ENCODE peak calls at places on chromosomes 6 and 20, in seven cellular contexts. One of them, this sample, is unnamed.
A peak's percentile ranks its signal among the peaks of the same experiment; 100 is the strongest.

GRCh38 chr20:51037499-51038110 is 14.7 kb upstream of the KCNG1 start:
- DNase-seq in stomach: no peak
- DNase-seq in mammary epithelial cell: no peak
- DNase-seq in PC-9: no peak
- DNase-seq in left lung: no peak
- DNase-seq in neural progenitor cell: no peak
- DNase-seq in Panc1: no peak
- DNase-seq in this sample: no peak

GRCh38 chr6:168217216-168217879 is 102.2 kb downstream of the DACT2 start:
- DNase-seq in stomach: no peak
- DNase-seq in mammary epithelial cell: no peak
- DNase-seq in PC-9: no peak
- DNase-seq in left lung: no peak
- DNase-seq in neural progenitor cell: no peak
- DNase-seq in Panc1: no peak
- DNase-seq in this sample: no peak

GRCh38 chr6:52390361-52390727 is 28.4 kb downstream of the PAQR8 start:
- DNase-seq in stomach: no peak
- DNase-seq in mammary epithelial cell: peak; percentile 73
- DNase-seq in PC-9: peak; percentile 29
- DNase-seq in left lung: no peak
- DNase-seq in neural progenitor cell: no peak
- DNase-seq in Panc1: no peak
- DNase-seq in this sample: no peak

GRCh38 chr6:131898718-131899117 is 52.5 kb downstream of the CCN2 start:
- DNase-seq in stomach: no peak
- DNase-seq in mammary epithelial cell: no peak
- DNase-seq in PC-9: no peak
- DNase-seq in left lung: no peak
- DNase-seq in neural progenitor cell: no peak
- DNase-seq in Panc1: no peak
- DNase-seq in this sample: no peak

GRCh38 chr6:32298632-32299336 is 72.9 kb downstream of the TSBP1 start:
- DNase-seq in stomach: no peak
- DNase-seq in mammary epithelial cell: no peak
- DNase-seq in PC-9: no peak
- DNase-seq in left lung: no peak
- DNase-seq in neural progenitor cell: no peak
- DNase-seq in Panc1: peak; percentile 38
- DNase-seq in this sample: no peak

GRCh38 chr6:136510782-136511181 is 39.4 kb downstream of the MAP7 start:
- DNase-seq in stomach: no peak
- DNase-seq in mammary epithelial cell: peak; percentile 81
- DNase-seq in PC-9: no peak
- DNase-seq in left lung: no peak
- DNase-seq in neural progenitor cell: no peak
- DNase-seq in Panc1: no peak
- DNase-seq in this sample: no peak

GRCh38 chr20:7195704-7196103 is 428.2 kb downstream of the BMP2 start:
- DNase-seq in stomach: no peak
- DNase-seq in mammary epithelial cell: peak; percentile 90
- DNase-seq in PC-9: no peak
- DNase-seq in left lung: no peak
- DNase-seq in neural progenitor cell: no peak
- DNase-seq in Panc1: peak; percentile 42
- DNase-seq in this sample: no peak

GRCh38 chr6:42302441-42302840 is 84.8 kb upstream of the MRPS10 start:
- DNase-seq in stomach: no peak
- DNase-seq in mammary epithelial cell: no peak
- DNase-seq in PC-9: no peak
- DNase-seq in left lung: no peak
- DNase-seq in neural progenitor cell: no peak
- DNase-seq in Panc1: no peak
- DNase-seq in this sample: no peak

GRCh38 chr20:768426-768978 is at the start of gene SLC52A3:
- DNase-seq in stomach: peak; percentile 89
- DNase-seq in mammary epithelial cell: peak; percentile 20
- DNase-seq in PC-9: peak; percentile 94
- DNase-seq in left lung: peak; percentile 69
- DNase-seq in neural progenitor cell: peak; percentile 51
- DNase-seq in Panc1: no peak
- DNase-seq in this sample: peak; percentile 31

GRCh38 chr20:44437497-44437896 is 38.2 kb upstream of the TTPAL start:
- DNase-seq in stomach: no peak
- DNase-seq in mammary epithelial cell: no peak
- DNase-seq in PC-9: no peak
- DNase-seq in left lung: no peak
- DNase-seq in neural progenitor cell: no peak
- DNase-seq in Panc1: no peak
- DNase-seq in this sample: no peak

GRCh38 chr6:152848919-152849318 is 98.3 kb downstream of the VIP start:
- DNase-seq in stomach: no peak
- DNase-seq in mammary epithelial cell: no peak
- DNase-seq in PC-9: no peak
- DNase-seq in left lung: no peak
- DNase-seq in neural progenitor cell: no peak
- DNase-seq in Panc1: no peak
- DNase-seq in this sample: no peak
- H3K4me3 ChIP-seq in stomach: no peak overlapping the region
- H3K4me3 ChIP-seq in mammary epithelial cell: no peak overlapping the region
- H3K4me3 ChIP-seq in PC-9: no peak overlapping the region
- H3K4me3 ChIP-seq in left lung: no peak overlapping the region
- H3K4me3 ChIP-seq in neural progenitor cell: no peak overlapping the region
- H3K4me3 ChIP-seq in Panc1: no peak overlapping the region
- H3K4me3 ChIP-seq in this sample: no peak overlapping the region

GRCh38 chr6:129607581-129608186 is 102.3 kb downstream of the ARHGAP18 start:
- DNase-seq in stomach: no peak
- DNase-seq in mammary epithelial cell: no peak
- DNase-seq in PC-9: no peak
- DNase-seq in left lung: no peak
- DNase-seq in neural progenitor cell: peak; percentile 18
- DNase-seq in Panc1: no peak
- DNase-seq in this sample: no peak

GRCh38 chr6:129605095-129605494 is 104.9 kb downstream of the ARHGAP18 start:
- DNase-seq in stomach: no peak
- DNase-seq in mammary epithelial cell: no peak
- DNase-seq in PC-9: no peak
- DNase-seq in left lung: no peak
- DNase-seq in neural progenitor cell: no peak
- DNase-seq in Panc1: no peak
- DNase-seq in this sample: no peak

GRCh38 chr6:129606664-129607063 is 103.3 kb downstream of the ARHGAP18 start:
- DNase-seq in stomach: no peak
- DNase-seq in mammary epithelial cell: no peak
- DNase-seq in PC-9: no peak
- DNase-seq in left lung: no peak
- DNase-seq in neural progenitor cell: no peak
- DNase-seq in Panc1: no peak
- DNase-seq in this sample: no peak

GRCh38 chr6:129604321-129604720 is 105.7 kb downstream of the ARHGAP18 start:
- DNase-seq in stomach: no peak
- DNase-seq in mammary epithelial cell: no peak
- DNase-seq in PC-9: no peak
- DNase-seq in left lung: no peak
- DNase-seq in neural progenitor cell: no peak
- DNase-seq in Panc1: no peak
- DNase-seq in this sample: no peak

GRCh38 chr6:129605962-129606361 is 104.0 kb downstream of the ARHGAP18 start:
- DNase-seq in stomach: no peak
- DNase-seq in mammary epithelial cell: no peak
- DNase-seq in PC-9: no peak
- DNase-seq in left lung: no peak
- DNase-seq in neural progenitor cell: no peak
- DNase-seq in Panc1: no peak
- DNase-seq in this sample: no peak
- TF ChIP-seq CTCF in stomach: no peak
- TF ChIP-seq CTCF in mammary epithelial cell: no peak
- TF ChIP-seq CTCF in PC-9: no peak
- TF ChIP-seq CTCF in left lung: no peak
- TF ChIP-seq CTCF in neural progenitor cell: no peak
- TF ChIP-seq CTCF in Panc1: no peak
- TF ChIP-seq CTCF in this sample: no peak

GRCh38 chr6:7242835-7243187 is 70.2 kb downstream of the SSR1 start:
- DNase-seq in stomach: no peak
- DNase-seq in mammary epithelial cell: no peak
- DNase-seq in PC-9: no peak
- DNase-seq in left lung: no peak
- DNase-seq in neural progenitor cell: no peak
- DNase-seq in Panc1: no peak
- DNase-seq in this sample: no peak

GRCh38 chr6:7240351-7240750 is 72.6 kb downstream of the SSR1 start:
- DNase-seq in stomach: no peak
- DNase-seq in mammary epithelial cell: no peak
- DNase-seq in PC-9: no peak
- DNase-seq in left lung: peak; percentile 18
- DNase-seq in neural progenitor cell: no peak
- DNase-seq in Panc1: no peak
- DNase-seq in this sample: no peak

GRCh38 chr6:7243188-7243942 is 69.6 kb downstream of the SSR1 start:
- DNase-seq in stomach: no peak
- DNase-seq in mammary epithelial cell: peak; percentile 44
- DNase-seq in PC-9: peak; percentile 53
- DNase-seq in left lung: no peak
- DNase-seq in neural progenitor cell: peak; percentile 83
- DNase-seq in Panc1: peak; percentile 38
- DNase-seq in this sample: no peak

GRCh38 chr6:7241160-7241559 is 71.8 kb downstream of the SSR1 start:
- DNase-seq in stomach: peak; percentile 66
- DNase-seq in mammary epithelial cell: no peak
- DNase-seq in PC-9: no peak
- DNase-seq in left lung: no peak
- DNase-seq in neural progenitor cell: no peak
- DNase-seq in Panc1: no peak
- DNase-seq in this sample: no peak

GRCh38 chr6:7241709-7242645 is 71.0 kb downstream of the SSR1 start:
- DNase-seq in stomach: peak; percentile 70
- DNase-seq in mammary epithelial cell: no peak
- DNase-seq in PC-9: no peak
- DNase-seq in left lung: no peak
- DNase-seq in neural progenitor cell: peak; percentile 27
- DNase-seq in Panc1: no peak
- DNase-seq in this sample: no peak
- H3K27ac ChIP-seq in stomach: peak overlapping the region; percentile 81
- H3K27ac ChIP-seq in mammary epithelial cell: no peak overlapping the region
- H3K27ac ChIP-seq in PC-9: peak overlapping the region; percentile 62
- H3K27ac ChIP-seq in left lung: peak overlapping the region; percentile 41
- H3K27ac ChIP-seq in neural progenitor cell: no peak overlapping the region
- H3K27ac ChIP-seq in Panc1: no peak overlapping the region
- H3K27ac ChIP-seq in this sample: no peak overlapping the region

GRCh38 chr6:8110117-8110721 is 7.9 kb upstream of the EEF1E1 start:
- DNase-seq in stomach: no peak
- DNase-seq in mammary epithelial cell: no peak
- DNase-seq in PC-9: no peak
- DNase-seq in left lung: no peak
- DNase-seq in neural progenitor cell: no peak
- DNase-seq in Panc1: no peak
- DNase-seq in this sample: no peak

GRCh38 chr6:8113260-8113659 is 10.9 kb upstream of the EEF1E1 start:
- DNase-seq in stomach: no peak
- DNase-seq in mammary epithelial cell: no peak
- DNase-seq in PC-9: no peak
- DNase-seq in left lung: no peak
- DNase-seq in neural progenitor cell: no peak
- DNase-seq in Panc1: no peak
- DNase-seq in this sample: no peak

GRCh38 chr6:8108759-8109539 is 6.6 kb upstream of the EEF1E1 start:
- DNase-seq in stomach: no peak
- DNase-seq in mammary epithelial cell: no peak
- DNase-seq in PC-9: no peak
- DNase-seq in left lung: no peak
- DNase-seq in neural progenitor cell: no peak
- DNase-seq in Panc1: no peak
- DNase-seq in this sample: no peak

GRCh38 chr6:8108031-8108660 is 5.8 kb upstream of the EEF1E1 start:
- DNase-seq in stomach: no peak
- DNase-seq in mammary epithelial cell: peak; percentile 89
- DNase-seq in PC-9: peak; percentile 43
- DNase-seq in left lung: no peak
- DNase-seq in neural progenitor cell: no peak
- DNase-seq in Panc1: peak; percentile 79
- DNase-seq in this sample: no peak

DNA sequence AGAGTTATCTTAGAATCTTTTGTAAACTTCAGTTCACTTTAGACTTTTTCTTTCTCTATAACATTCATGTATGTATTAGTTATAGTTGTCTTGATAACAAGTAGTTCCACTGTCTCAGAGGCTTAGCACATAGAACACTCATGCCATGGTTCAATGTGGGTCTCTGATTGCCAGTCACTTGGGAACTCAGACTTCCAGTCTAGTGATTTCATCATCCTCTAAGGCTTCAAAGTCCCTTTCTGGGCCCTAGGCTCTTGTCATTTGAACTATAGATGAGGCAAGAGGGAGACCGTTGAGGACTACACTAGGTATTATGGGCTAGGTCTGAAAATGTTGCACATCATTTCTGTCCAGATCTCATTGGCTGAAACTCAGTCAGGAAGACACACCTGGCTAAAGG is 8.4 kb upstream of the EEF1E1 start:
- DNase-seq in stomach: no peak
- DNase-seq in mammary epithelial cell: no peak
- DNase-seq in PC-9: no peak
- DNase-seq in left lung: no peak
- DNase-seq in neural progenitor cell: no peak
- DNase-seq in Panc1: no peak
- DNase-seq in this sample: no peak
- H3K4me3 ChIP-seq in stomach: no peak overlapping the region
- H3K4me3 ChIP-seq in mammary epithelial cell: no peak overlapping the region
- H3K4me3 ChIP-seq in PC-9: no peak overlapping the region
- H3K4me3 ChIP-seq in left lung: no peak overlapping the region
- H3K4me3 ChIP-seq in neural progenitor cell: no peak overlapping the region
- H3K4me3 ChIP-seq in Panc1: no peak overlapping the region
- H3K4me3 ChIP-seq in this sample: no peak overlapping the region

GRCh38 chr6:93323630-93324029 is 95.7 kb downstream of the EPHA7 start:
- DNase-seq in stomach: no peak
- DNase-seq in mammary epithelial cell: no peak
- DNase-seq in PC-9: no peak
- DNase-seq in left lung: no peak
- DNase-seq in neural progenitor cell: no peak
- DNase-seq in Panc1: no peak
- DNase-seq in this sample: no peak

GRCh38 chr6:93317587-93317986 is 101.8 kb downstream of the EPHA7 start:
- DNase-seq in stomach: no peak
- DNase-seq in mammary epithelial cell: no peak
- DNase-seq in PC-9: no peak
- DNase-seq in left lung: no peak
- DNase-seq in neural progenitor cell: no peak
- DNase-seq in Panc1: no peak
- DNase-seq in this sample: no peak

GRCh38 chr6:93319304-93319703 is 100.1 kb downstream of the EPHA7 start:
- DNase-seq in stomach: no peak
- DNase-seq in mammary epithelial cell: no peak
- DNase-seq in PC-9: no peak
- DNase-seq in left lung: no peak
- DNase-seq in neural progenitor cell: peak; percentile 20
- DNase-seq in Panc1: no peak
- DNase-seq in this sample: no peak

GRCh38 chr6:93318127-93318526 is 101.2 kb downstream of the EPHA7 start:
- DNase-seq in stomach: no peak
- DNase-seq in mammary epithelial cell: no peak
- DNase-seq in PC-9: no peak
- DNase-seq in left lung: no peak
- DNase-seq in neural progenitor cell: no peak
- DNase-seq in Panc1: no peak
- DNase-seq in this sample: no peak
- TF ChIP-seq CTCF in stomach: no peak
- TF ChIP-seq CTCF in mammary epithelial cell: no peak
- TF ChIP-seq CTCF in PC-9: no peak
- TF ChIP-seq CTCF in left lung: no peak
- TF ChIP-seq CTCF in neural progenitor cell: no peak
- TF ChIP-seq CTCF in Panc1: no peak
- TF ChIP-seq CTCF in this sample: no peak